ENCODE peak calls at places on chromosome 14, in ten cellular contexts. One of them, this sample, is unnamed.

GRCh38 chr14:89226789-89227489 is 190.1 kb downstream of the FOXN3 start:
- DNase-seq in CD4-positive, alpha-beta T cell: no peak
- DNase-seq in NCI-H1930: no peak
- DNase-seq in left colon: no peak
- DNase-seq in central memory CD4-positive, alpha-beta T cell: no peak
- DNase-seq in adipocyte: no peak
- DNase-seq in DMS53: no peak
- DNase-seq in NCI-H2171: no peak
- DNase-seq in BE2C: no peak
- DNase-seq in NCI-H1694 treated with DMSO at 0.1 percent for 48 hours: no peak
- DNase-seq in this sample: no peak

GRCh38 chr14:103728721-103729120 is 13.1 kb downstream of the ZFYVE21 start:
- DNase-seq in NCI-H2171: no peak
- DNase-seq in DMS53: no peak
- DNase-seq in BE2C: no peak
- DNase-seq in adipocyte: no peak
- DNase-seq in central memory CD4-positive, alpha-beta T cell: no peak
- DNase-seq in NCI-H1930: no peak
- DNase-seq in NCI-H1694 treated with DMSO at 0.1 percent for 48 hours: no peak
- DNase-seq in left colon: no peak
- DNase-seq in CD4-positive, alpha-beta T cell: no peak
- DNase-seq in this sample: no peak

GRCh38 chr14:88904864-88905263 is 80.4 kb downstream of the TTC8 start:
- DNase-seq in NCI-H1930: no peak
- DNase-seq in adipocyte: peak; percentile 70
- DNase-seq in left colon: no peak
- DNase-seq in NCI-H2171: no peak
- DNase-seq in CD4-positive, alpha-beta T cell: no peak
- DNase-seq in BE2C: peak; percentile 36
- DNase-seq in central memory CD4-positive, alpha-beta T cell: no peak
- DNase-seq in NCI-H1694 treated with DMSO at 0.1 percent for 48 hours: no peak
- DNase-seq in DMS53: no peak
- DNase-seq in this sample: no peak

GRCh38 chr14:29255692-29256091 is 489.1 kb downstream of the FOXG1 start:
- DNase-seq in NCI-H1930: no peak
- DNase-seq in BE2C: no peak
- DNase-seq in left colon: no peak
- DNase-seq in DMS53: no peak
- DNase-seq in central memory CD4-positive, alpha-beta T cell: no peak
- DNase-seq in NCI-H2171: no peak
- DNase-seq in CD4-positive, alpha-beta T cell: no peak
- DNase-seq in adipocyte: no peak
- DNase-seq in NCI-H1694 treated with DMSO at 0.1 percent for 48 hours: no peak
- DNase-seq in this sample: no peak

GRCh38 chr14:94123868-94124267 is 5.5 kb downstream of the IFI27L2 start:
- DNase-seq in CD4-positive, alpha-beta T cell: no peak
- DNase-seq in central memory CD4-positive, alpha-beta T cell: no peak
- DNase-seq in NCI-H2171: no peak
- DNase-seq in left colon: no peak
- DNase-seq in DMS53: no peak
- DNase-seq in BE2C: no peak
- DNase-seq in adipocyte: no peak
- DNase-seq in NCI-H1930: no peak
- DNase-seq in NCI-H1694 treated with DMSO at 0.1 percent for 48 hours: no peak
- DNase-seq in this sample: no peak

GRCh38 chr14:105144666-105145380 is 23.8 kb downstream of the JAG2 start:
- DNase-seq in CD4-positive, alpha-beta T cell: no peak
- DNase-seq in NCI-H2171: no peak
- DNase-seq in DMS53: no peak
- DNase-seq in NCI-H1694 treated with DMSO at 0.1 percent for 48 hours: no peak
- DNase-seq in left colon: peak; percentile 10
- DNase-seq in central memory CD4-positive, alpha-beta T cell: no peak
- DNase-seq in BE2C: peak; percentile 15
- DNase-seq in adipocyte: no peak
- DNase-seq in NCI-H1930: no peak
- DNase-seq in this sample: no peak

GRCh38 chr14:91573894-91574837 is 64.1 kb upstream of the PPP4R3A start:
- DNase-seq in CD4-positive, alpha-beta T cell: peak; percentile 76
- DNase-seq in NCI-H1694 treated with DMSO at 0.1 percent for 48 hours: peak; percentile 87
- DNase-seq in left colon: peak; percentile 58
- DNase-seq in DMS53: peak; percentile 90
- DNase-seq in central memory CD4-positive, alpha-beta T cell: peak; percentile 58
- DNase-seq in NCI-H2171: peak; percentile 77
- DNase-seq in NCI-H1930: peak; percentile 25
- DNase-seq in adipocyte: peak; percentile 66
- DNase-seq in BE2C: peak; percentile 34
- DNase-seq in this sample: peak; percentile 57

GRCh38 chr14:92199763-92200162 is 78.0 kb downstream of the CPSF2 start:
- DNase-seq in CD4-positive, alpha-beta T cell: no peak
- DNase-seq in NCI-H1694 treated with DMSO at 0.1 percent for 48 hours: no peak
- DNase-seq in DMS53: no peak
- DNase-seq in adipocyte: no peak
- DNase-seq in left colon: no peak
- DNase-seq in central memory CD4-positive, alpha-beta T cell: no peak
- DNase-seq in NCI-H1930: no peak
- DNase-seq in BE2C: no peak
- DNase-seq in NCI-H2171: no peak
- DNase-seq in this sample: no peak

GRCh38 chr14:96666088-96666487 is 131.1 kb upstream of the VRK1 start:
- DNase-seq in central memory CD4-positive, alpha-beta T cell: no peak
- DNase-seq in DMS53: no peak
- DNase-seq in adipocyte: no peak
- DNase-seq in NCI-H2171: no peak
- DNase-seq in NCI-H1694 treated with DMSO at 0.1 percent for 48 hours: no peak
- DNase-seq in left colon: no peak
- DNase-seq in CD4-positive, alpha-beta T cell: no peak
- DNase-seq in NCI-H1930: no peak
- DNase-seq in BE2C: no peak
- DNase-seq in this sample: no peak

This sample was measured in CD8-positive, alpha-beta memory T cell.